ENCODE peak calls at places on chromosomes 1 and 21, in six cellular contexts. One of them, this sample, is unnamed. For H3K4me1, the result is how much of the 10 kb centered on the place peaks cover.

GRCh38 chr1:32500387-32501209 is 35.7 kb downstream of the ZBTB8B start:
- DNase-seq in transverse colon: peak
- DNase-seq in IMR-90: peak
- DNase-seq in lower lobe of right lung: peak
- DNase-seq in mesendoderm: peak
- DNase-seq in esophagus squamous epithelium: no peak
- DNase-seq in this sample: peak

GRCh38 chr1:234893725-234894630 is 234.7 kb downstream of the TOMM20 start:
- DNase-seq in transverse colon: no peak
- DNase-seq in mesendoderm: no peak
- DNase-seq in lower lobe of right lung: no peak
- DNase-seq in esophagus squamous epithelium: no peak
- DNase-seq in IMR-90: peak
- DNase-seq in this sample: no peak

GRCh38 chr1:113905435-113905861 is 322 bp downstream of the DCLRE1B start:
- DNase-seq in transverse colon: peak
- DNase-seq in IMR-90: no peak
- DNase-seq in esophagus squamous epithelium: no peak
- DNase-seq in mesendoderm: peak
- DNase-seq in lower lobe of right lung: peak
- DNase-seq in this sample: peak

GRCh38 chr1:96234299-96234698 is 487.3 kb upstream of the PTBP2 start:
- DNase-seq in mesendoderm: peak
- DNase-seq in IMR-90: peak
- DNase-seq in esophagus squamous epithelium: no peak
- DNase-seq in transverse colon: no peak
- DNase-seq in lower lobe of right lung: peak
- DNase-seq in this sample: peak

GRCh38 chr1:166253076-166253779 is 86.4 kb upstream of the FAM78B start:
- DNase-seq in esophagus squamous epithelium: no peak
- DNase-seq in transverse colon: no peak
- DNase-seq in IMR-90: no peak
- DNase-seq in mesendoderm: no peak
- DNase-seq in lower lobe of right lung: no peak
- DNase-seq in this sample: no peak

GRCh38 chr1:3717715-3718601 is 34.3 kb upstream of the CCDC27 start:
- DNase-seq in IMR-90: no peak
- DNase-seq in esophagus squamous epithelium: no peak
- DNase-seq in transverse colon: no peak
- DNase-seq in lower lobe of right lung: no peak
- DNase-seq in mesendoderm: peak
- DNase-seq in this sample: no peak

GRCh38 chr1:177282976-177283375 is 112.2 kb downstream of the BRINP2 start:
- DNase-seq in transverse colon: no peak
- DNase-seq in mesendoderm: no peak
- DNase-seq in IMR-90: no peak
- DNase-seq in lower lobe of right lung: no peak
- DNase-seq in esophagus squamous epithelium: no peak
- DNase-seq in this sample: no peak

GRCh38 chr1:16971330-16972209 is 8.8 kb downstream of the MFAP2 start:
- DNase-seq in transverse colon: no peak
- DNase-seq in IMR-90: no peak
- DNase-seq in esophagus squamous epithelium: no peak
- DNase-seq in lower lobe of right lung: no peak
- DNase-seq in mesendoderm: peak
- DNase-seq in this sample: no peak

GRCh38 chr1:5389101-5389885 is 602.9 kb downstream of the NPHP4 start:
- DNase-seq in mesendoderm: no peak
- DNase-seq in transverse colon: no peak
- DNase-seq in lower lobe of right lung: no peak
- DNase-seq in esophagus squamous epithelium: no peak
- DNase-seq in IMR-90: no peak
- DNase-seq in this sample: no peak

GRCh38 chr1:17370618-17371017 is 1.4 kb upstream of the PADI6 start:
- DNase-seq in transverse colon: no peak
- DNase-seq in mesendoderm: peak
- DNase-seq in esophagus squamous epithelium: no peak
- DNase-seq in IMR-90: no peak
- DNase-seq in lower lobe of right lung: no peak
- DNase-seq in this sample: no peak

GRCh38 chr1:36352910-36353878 is 29.7 kb upstream of the EVA1B start:
- DNase-seq in transverse colon: no peak
- DNase-seq in lower lobe of right lung: no peak
- DNase-seq in mesendoderm: no peak
- DNase-seq in esophagus squamous epithelium: no peak
- DNase-seq in IMR-90: peak
- DNase-seq in this sample: no peak

GRCh38 chr1:198132060-198132781 is 24.6 kb upstream of the NEK7 start:
- DNase-seq in mesendoderm: no peak
- DNase-seq in esophagus squamous epithelium: no peak
- DNase-seq in transverse colon: no peak
- DNase-seq in lower lobe of right lung: no peak
- DNase-seq in IMR-90: no peak
- DNase-seq in this sample: no peak

GRCh38 chr1:53641481-53642214 is 97.3 kb downstream of the GLIS1 start:
- DNase-seq in lower lobe of right lung: peak
- DNase-seq in IMR-90: no peak
- DNase-seq in mesendoderm: no peak
- DNase-seq in transverse colon: no peak
- DNase-seq in esophagus squamous epithelium: no peak
- DNase-seq in this sample: no peak

GRCh38 chr21:41199123-41199522 is 31.2 kb downstream of the BACE2 start:
- DNase-seq in esophagus squamous epithelium: no peak
- DNase-seq in mesendoderm: no peak
- DNase-seq in lower lobe of right lung: no peak
- DNase-seq in transverse colon: no peak
- DNase-seq in IMR-90: no peak
- DNase-seq in this sample: no peak

GRCh38 chr1:208951908-208952307 is 631.6 kb upstream of the CAMK1G start:
- DNase-seq in transverse colon: peak
- DNase-seq in esophagus squamous epithelium: no peak
- DNase-seq in lower lobe of right lung: no peak
- DNase-seq in IMR-90: no peak
- DNase-seq in mesendoderm: peak
- DNase-seq in this sample: no peak

GRCh38 chr1:235011599-235012435 is 116.8 kb downstream of the TOMM20 start:
- DNase-seq in lower lobe of right lung: peak
- DNase-seq in IMR-90: peak
- DNase-seq in esophagus squamous epithelium: peak
- DNase-seq in mesendoderm: peak
- DNase-seq in transverse colon: peak
- DNase-seq in this sample: peak

GRCh38 chr21:33966324-33966949 is 50.8 kb upstream of the ATP5PO start:
- DNase-seq in mesendoderm: no peak
- DNase-seq in esophagus squamous epithelium: no peak
- DNase-seq in lower lobe of right lung: no peak
- DNase-seq in transverse colon: no peak
- DNase-seq in IMR-90: no peak
- DNase-seq in this sample: no peak

GRCh38 chr21:33070921-33071877 is 1.3 kb downstream of the OLIG1 start:
- DNase-seq in IMR-90: no peak
- DNase-seq in transverse colon: no peak
- DNase-seq in esophagus squamous epithelium: no peak
- DNase-seq in lower lobe of right lung: no peak
- DNase-seq in mesendoderm: peak
- DNase-seq in this sample: no peak

GRCh38 chr1:42765832-42766722 is 751 bp downstream of the P3H1 start:
- DNase-seq in transverse colon: peak
- DNase-seq in mesendoderm: peak
- DNase-seq in IMR-90: peak
- DNase-seq in esophagus squamous epithelium: no peak
- DNase-seq in lower lobe of right lung: no peak
- DNase-seq in this sample: no peak

GRCh38 chr1:52601519-52601918 is 652 bp upstream of the GPX7 start:
- DNase-seq in IMR-90: no peak
- DNase-seq in esophagus squamous epithelium: no peak
- DNase-seq in lower lobe of right lung: no peak
- DNase-seq in transverse colon: no peak
- DNase-seq in mesendoderm: no peak
- DNase-seq in this sample: no peak

GRCh38 chr21:21200103-21200938 is 202.1 kb downstream of the NCAM2 start:
- DNase-seq in transverse colon: peak
- DNase-seq in IMR-90: peak
- DNase-seq in esophagus squamous epithelium: no peak
- DNase-seq in mesendoderm: peak
- DNase-seq in lower lobe of right lung: no peak
- DNase-seq in this sample: peak

DNA sequence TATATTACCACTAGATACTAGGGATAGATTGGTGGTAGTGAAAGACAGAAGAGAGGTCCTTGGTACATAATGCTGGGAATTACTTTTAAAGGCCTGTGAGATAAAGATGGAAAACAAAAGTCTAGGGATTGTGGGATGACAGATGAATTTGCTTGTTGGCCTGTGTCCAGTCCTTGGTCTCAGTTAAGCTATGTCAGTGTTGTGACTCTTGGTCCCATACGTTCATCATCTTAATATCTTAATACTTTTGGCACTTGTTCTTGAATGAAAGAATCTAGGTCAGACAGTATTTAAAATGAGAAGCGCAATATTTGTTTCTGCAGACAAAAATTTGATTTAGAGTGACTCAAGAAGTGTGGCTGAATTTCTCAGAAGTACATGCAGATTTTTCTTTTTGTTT is 7.6 kb downstream of the RPL5 start:
- DNase-seq in lower lobe of right lung: no peak
- DNase-seq in esophagus squamous epithelium: no peak
- DNase-seq in transverse colon: no peak
- DNase-seq in mesendoderm: no peak
- DNase-seq in IMR-90: no peak
- DNase-seq in this sample: no peak
- H3K4me1 ChIP-seq in lower lobe of right lung: under half
- H3K4me1 ChIP-seq in esophagus squamous epithelium: half or more
- H3K4me1 ChIP-seq in transverse colon: under half
- H3K4me1 ChIP-seq in mesendoderm: under half
- H3K4me1 ChIP-seq in IMR-90: under half
- H3K4me1 ChIP-seq in this sample: under half

GRCh38 chr1:152783095-152783494 is 3.0 kb upstream of the LCE1E start:
- DNase-seq in esophagus squamous epithelium: no peak
- DNase-seq in IMR-90: no peak
- DNase-seq in transverse colon: no peak
- DNase-seq in lower lobe of right lung: no peak
- DNase-seq in mesendoderm: no peak
- DNase-seq in this sample: no peak

DNA sequence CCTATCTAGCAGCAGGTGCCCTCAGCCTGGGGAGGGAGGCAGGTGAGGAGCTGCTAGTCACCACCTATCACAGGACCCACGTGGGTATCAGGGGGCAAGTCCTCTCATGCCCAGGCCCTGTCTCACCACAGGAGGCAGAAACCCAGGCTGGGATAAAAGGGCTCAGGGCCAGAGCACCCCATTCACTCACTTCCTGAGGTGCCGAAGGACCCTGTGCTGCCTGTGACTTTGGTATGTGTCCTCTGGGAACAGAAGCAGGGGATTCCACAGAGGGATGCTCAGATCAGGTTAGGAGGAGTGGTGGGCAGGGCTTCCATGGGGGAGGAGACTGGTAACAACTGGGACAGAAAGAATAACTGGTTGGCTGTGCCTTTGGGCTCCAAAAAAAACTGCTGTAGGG is at the start of gene LCE1E:
- DNase-seq in IMR-90: no peak
- DNase-seq in lower lobe of right lung: no peak
- DNase-seq in transverse colon: no peak
- DNase-seq in mesendoderm: no peak
- DNase-seq in esophagus squamous epithelium: no peak
- DNase-seq in this sample: no peak
- H3K27ac ChIP-seq in IMR-90: no peak
- H3K27ac ChIP-seq in lower lobe of right lung: no peak
- H3K27ac ChIP-seq in transverse colon: no peak
- H3K27ac ChIP-seq in mesendoderm: no peak
- H3K27ac ChIP-seq in esophagus squamous epithelium: no peak
- H3K27ac ChIP-seq in this sample: no peak

GRCh38 chr1:50424045-50424939 is 1.0 kb upstream of the DMRTA2 start:
- DNase-seq in mesendoderm: peak
- DNase-seq in IMR-90: no peak
- DNase-seq in lower lobe of right lung: no peak
- DNase-seq in esophagus squamous epithelium: no peak
- DNase-seq in transverse colon: no peak
- DNase-seq in this sample: no peak

GRCh38 chr1:50426108-50426700 is 3.0 kb upstream of the DMRTA2 start:
- DNase-seq in IMR-90: no peak
- DNase-seq in transverse colon: no peak
- DNase-seq in lower lobe of right lung: no peak
- DNase-seq in esophagus squamous epithelium: no peak
- DNase-seq in mesendoderm: peak
- DNase-seq in this sample: no peak

GRCh38 chr1:50425376-50426107 is 2.3 kb upstream of the DMRTA2 start:
- DNase-seq in lower lobe of right lung: no peak
- DNase-seq in esophagus squamous epithelium: no peak
- DNase-seq in transverse colon: no peak
- DNase-seq in IMR-90: no peak
- DNase-seq in mesendoderm: peak
- DNase-seq in this sample: no peak

GRCh38 chr1:50423670-50424000 is 392 bp upstream of the DMRTA2 start:
- DNase-seq in transverse colon: no peak
- DNase-seq in IMR-90: no peak
- DNase-seq in mesendoderm: peak
- DNase-seq in lower lobe of right lung: peak
- DNase-seq in esophagus squamous epithelium: no peak
- DNase-seq in this sample: no peak

GRCh38 chr1:50424940-50425375 is 1.7 kb upstream of the DMRTA2 start:
- DNase-seq in transverse colon: no peak
- DNase-seq in esophagus squamous epithelium: no peak
- DNase-seq in lower lobe of right lung: no peak
- DNase-seq in mesendoderm: peak
- DNase-seq in IMR-90: no peak
- DNase-seq in this sample: no peak
- H3K4me3 ChIP-seq in transverse colon: no peak
- H3K4me3 ChIP-seq in esophagus squamous epithelium: peak
- H3K4me3 ChIP-seq in lower lobe of right lung: peak
- H3K4me3 ChIP-seq in mesendoderm: no peak
- H3K4me3 ChIP-seq in IMR-90: no peak
- H3K4me3 ChIP-seq in this sample: no peak

GRCh38 chr1:10516925-10517676 is 42.4 kb downstream of the PEX14 start:
- DNase-seq in esophagus squamous epithelium: no peak
- DNase-seq in transverse colon: no peak
- DNase-seq in mesendoderm: no peak
- DNase-seq in IMR-90: no peak
- DNase-seq in lower lobe of right lung: no peak
- DNase-seq in this sample: no peak

GRCh38 chr1:10515627-10516026 is 40.9 kb downstream of the PEX14 start:
- DNase-seq in lower lobe of right lung: no peak
- DNase-seq in mesendoderm: no peak
- DNase-seq in transverse colon: no peak
- DNase-seq in IMR-90: no peak
- DNase-seq in esophagus squamous epithelium: no peak
- DNase-seq in this sample: no peak

GRCh38 chr1:10514490-10515235 is 39.9 kb downstream of the PEX14 start:
- DNase-seq in esophagus squamous epithelium: no peak
- DNase-seq in mesendoderm: peak
- DNase-seq in IMR-90: peak
- DNase-seq in lower lobe of right lung: no peak
- DNase-seq in transverse colon: no peak
- DNase-seq in this sample: no peak

GRCh38 chr1:10517677-10517982 is 42.9 kb downstream of the PEX14 start:
- DNase-seq in transverse colon: no peak
- DNase-seq in lower lobe of right lung: no peak
- DNase-seq in mesendoderm: no peak
- DNase-seq in IMR-90: no peak
- DNase-seq in esophagus squamous epithelium: no peak
- DNase-seq in this sample: no peak

GRCh38 chr1:10516244-10516643 is 41.5 kb downstream of the PEX14 start:
- DNase-seq in mesendoderm: no peak
- DNase-seq in esophagus squamous epithelium: no peak
- DNase-seq in transverse colon: no peak
- DNase-seq in lower lobe of right lung: no peak
- DNase-seq in IMR-90: no peak
- DNase-seq in this sample: no peak
- H3K4me1 ChIP-seq in mesendoderm: under half
- H3K4me1 ChIP-seq in esophagus squamous epithelium: half or more
- H3K4me1 ChIP-seq in transverse colon: under half
- H3K4me1 ChIP-seq in lower lobe of right lung: half or more
- H3K4me1 ChIP-seq in IMR-90: under half
- H3K4me1 ChIP-seq in this sample: under half

This sample was measured in right atrium auricular region.